ENCODE peak calls at places on chromosomes 16 and 17, in four cellular contexts. One of them, this sample, is unnamed.

GRCh38 chr17:3641014-3641413 is 4.5 kb downstream of the CTNS start:
- DNase-seq in transverse colon: no peak
- DNase-seq in H1: no peak
- DNase-seq in prostate gland: no peak
- DNase-seq in this sample: no peak

GRCh38 chr17:78411241-78411855 is 32.9 kb downstream of the PGS1 start:
- DNase-seq in transverse colon: peak; percentile 70
- DNase-seq in H1: no peak
- DNase-seq in prostate gland: no peak
- DNase-seq in this sample: peak; percentile 48

GRCh38 chr16:11683140-11683539 is 14.9 kb downstream of the SNN start:
- DNase-seq in transverse colon: no peak
- DNase-seq in H1: no peak
- DNase-seq in prostate gland: no peak
- DNase-seq in this sample: no peak

GRCh38 chr17:17225901-17226300 is 11.1 kb downstream of the FLCN start:
- DNase-seq in transverse colon: no peak
- DNase-seq in H1: no peak
- DNase-seq in prostate gland: no peak
- DNase-seq in this sample: no peak

GRCh38 chr17:73591278-73592078 is 52.8 kb downstream of the SDK2 start:
- DNase-seq in transverse colon: peak; percentile 21
- DNase-seq in H1: no peak
- DNase-seq in prostate gland: no peak
- DNase-seq in this sample: no peak

GRCh38 chr17:32143525-32143865 is 1.2 kb downstream of the RHOT1 start:
- DNase-seq in transverse colon: no peak
- DNase-seq in H1: no peak
- DNase-seq in prostate gland: no peak
- DNase-seq in this sample: no peak

GRCh38 chr16:12060751-12061150 is 84.2 kb downstream of the SNX29 start:
- DNase-seq in transverse colon: no peak
- DNase-seq in H1: no peak
- DNase-seq in prostate gland: no peak
- DNase-seq in this sample: no peak

GRCh38 chr16:47971225-47971624 is 184.6 kb downstream of the ABCC12 start:
- DNase-seq in transverse colon: no peak
- DNase-seq in H1: no peak
- DNase-seq in prostate gland: no peak
- DNase-seq in this sample: no peak

GRCh38 chr17:22692066-22692800 is 999.9 kb downstream of the KCNJ18 start:
- DNase-seq in transverse colon: no peak
- DNase-seq in H1: no peak
- DNase-seq in prostate gland: no peak
- DNase-seq in this sample: no peak

GRCh38 chr17:48671697-48672171 is 45.6 kb upstream of the HOXB9 start:
- DNase-seq in transverse colon: peak; percentile 87
- DNase-seq in H1: peak; percentile 13
- DNase-seq in prostate gland: peak; percentile 81
- DNase-seq in this sample: peak; percentile 88

GRCh38 chr16:1906052-1906845 is 12.0 kb downstream of the HS3ST6 start:
- DNase-seq in transverse colon: no peak
- DNase-seq in H1: no peak
- DNase-seq in prostate gland: no peak
- DNase-seq in this sample: no peak

GRCh38 chr17:67435122-67435521 is 58.0 kb downstream of the PITPNC1 start:
- DNase-seq in transverse colon: peak; percentile 40
- DNase-seq in H1: no peak
- DNase-seq in prostate gland: no peak
- DNase-seq in this sample: no peak

GRCh38 chr17:74528491-74529199 is 2.6 kb downstream of the CD300LB start:
- DNase-seq in transverse colon: no peak
- DNase-seq in H1: no peak
- DNase-seq in prostate gland: no peak
- DNase-seq in this sample: peak; percentile 73

GRCh38 chr17:76405607-76405966 is 21.2 kb downstream of the SPHK1 start:
- DNase-seq in transverse colon: no peak
- DNase-seq in H1: no peak
- DNase-seq in prostate gland: no peak
- DNase-seq in this sample: no peak

GRCh38 chr17:44655983-44656700 is at the start of gene MEIOC:
- DNase-seq in transverse colon: no peak
- DNase-seq in H1: peak; percentile 61
- DNase-seq in prostate gland: no peak
- DNase-seq in this sample: no peak

GRCh38 chr17:6786618-6787017 is 10.6 kb downstream of the FBXO39 start:
- DNase-seq in transverse colon: no peak
- DNase-seq in H1: no peak
- DNase-seq in prostate gland: no peak
- DNase-seq in this sample: no peak

GRCh38 chr16:79509221-79509631 is 91.3 kb downstream of the MAF start:
- DNase-seq in transverse colon: peak; percentile 25
- DNase-seq in H1: no peak
- DNase-seq in prostate gland: peak; percentile 87
- DNase-seq in this sample: peak; percentile 17

GRCh38 chr17:72927760-72928159 is 164.7 kb downstream of the SLC39A11 start:
- DNase-seq in transverse colon: no peak
- DNase-seq in H1: no peak
- DNase-seq in prostate gland: no peak
- DNase-seq in this sample: no peak

GRCh38 chr16:9647981-9648701 is 534.1 kb downstream of the GRIN2A start:
- DNase-seq in transverse colon: no peak
- DNase-seq in H1: no peak
- DNase-seq in prostate gland: peak; percentile 10
- DNase-seq in this sample: peak; percentile 16

GRCh38 chr16:24116989-24117388 is 139.1 kb upstream of the CACNG3 start:
- DNase-seq in transverse colon: no peak
- DNase-seq in H1: no peak
- DNase-seq in prostate gland: no peak
- DNase-seq in this sample: no peak

GRCh38 chr17:50844117-50844700 is 8.8 kb downstream of the WFIKKN2 start:
- DNase-seq in transverse colon: no peak
- DNase-seq in H1: no peak
- DNase-seq in prostate gland: no peak
- DNase-seq in this sample: no peak

GRCh38 chr16:84617631-84618427 is at the start of gene COTL1:
- DNase-seq in transverse colon: peak; percentile 97
- DNase-seq in H1: peak; percentile 79
- DNase-seq in prostate gland: peak; percentile 95
- DNase-seq in this sample: peak; percentile 98
- TF ChIP-seq POLR2A in transverse colon: no peak
- TF ChIP-seq POLR2A in H1: no peak
- TF ChIP-seq POLR2A in prostate gland: peak; percentile 61
- TF ChIP-seq POLR2A in this sample: peak; percentile 74

DNA sequence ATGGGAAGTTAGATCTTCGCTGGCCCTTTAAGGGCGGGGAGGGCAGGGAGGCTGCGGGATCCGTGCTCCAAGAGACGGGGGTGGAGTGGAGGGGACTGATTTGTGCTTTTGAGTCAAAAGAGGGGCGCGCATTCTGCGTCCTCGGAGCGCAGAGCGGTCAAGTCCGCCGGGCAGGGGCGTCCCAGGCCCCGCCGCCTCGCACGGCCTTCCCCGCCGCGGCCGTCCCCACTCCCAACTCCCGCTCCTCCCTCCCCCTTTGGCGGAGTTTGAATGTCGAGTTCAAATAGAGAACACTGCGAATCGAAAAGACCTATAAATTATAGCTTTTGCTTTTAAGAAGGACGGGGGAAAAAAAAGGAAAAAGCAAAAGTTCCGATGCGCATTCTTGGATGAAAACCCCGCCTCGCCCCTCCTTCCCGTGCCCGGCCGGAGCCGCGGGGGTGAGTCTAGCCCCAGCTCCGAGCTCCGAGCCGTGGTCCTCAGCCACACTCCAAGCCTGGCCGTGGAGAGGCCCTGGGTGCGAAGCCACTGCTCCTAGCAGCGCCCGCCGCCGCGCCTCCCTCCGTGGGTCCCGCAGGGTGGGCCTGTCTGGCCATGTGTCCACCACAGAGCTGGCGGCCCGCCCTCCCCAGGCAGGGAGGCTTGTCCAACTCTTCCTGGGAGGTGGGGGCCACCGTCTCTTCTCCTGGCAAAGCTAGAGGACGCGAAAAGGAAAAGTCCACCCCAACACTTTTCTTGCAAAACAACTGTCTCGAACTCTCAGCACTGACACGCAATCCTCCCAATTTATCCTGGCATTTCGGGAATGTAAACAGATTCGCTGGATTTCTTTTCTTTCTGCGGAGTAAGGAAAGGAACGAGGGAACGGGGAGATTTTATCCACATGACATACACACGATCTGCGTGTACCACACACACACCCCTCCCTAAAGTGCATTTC is 3.6 kb downstream of the CBX8 start:
- DNase-seq in transverse colon: no peak
- DNase-seq in H1: no peak
- DNase-seq in prostate gland: no peak
- DNase-seq in this sample: no peak
- TF ChIP-seq POLR2A in transverse colon: no peak
- TF ChIP-seq POLR2A in H1: no peak
- TF ChIP-seq POLR2A in prostate gland: no peak
- TF ChIP-seq POLR2A in this sample: no peak

DNA sequence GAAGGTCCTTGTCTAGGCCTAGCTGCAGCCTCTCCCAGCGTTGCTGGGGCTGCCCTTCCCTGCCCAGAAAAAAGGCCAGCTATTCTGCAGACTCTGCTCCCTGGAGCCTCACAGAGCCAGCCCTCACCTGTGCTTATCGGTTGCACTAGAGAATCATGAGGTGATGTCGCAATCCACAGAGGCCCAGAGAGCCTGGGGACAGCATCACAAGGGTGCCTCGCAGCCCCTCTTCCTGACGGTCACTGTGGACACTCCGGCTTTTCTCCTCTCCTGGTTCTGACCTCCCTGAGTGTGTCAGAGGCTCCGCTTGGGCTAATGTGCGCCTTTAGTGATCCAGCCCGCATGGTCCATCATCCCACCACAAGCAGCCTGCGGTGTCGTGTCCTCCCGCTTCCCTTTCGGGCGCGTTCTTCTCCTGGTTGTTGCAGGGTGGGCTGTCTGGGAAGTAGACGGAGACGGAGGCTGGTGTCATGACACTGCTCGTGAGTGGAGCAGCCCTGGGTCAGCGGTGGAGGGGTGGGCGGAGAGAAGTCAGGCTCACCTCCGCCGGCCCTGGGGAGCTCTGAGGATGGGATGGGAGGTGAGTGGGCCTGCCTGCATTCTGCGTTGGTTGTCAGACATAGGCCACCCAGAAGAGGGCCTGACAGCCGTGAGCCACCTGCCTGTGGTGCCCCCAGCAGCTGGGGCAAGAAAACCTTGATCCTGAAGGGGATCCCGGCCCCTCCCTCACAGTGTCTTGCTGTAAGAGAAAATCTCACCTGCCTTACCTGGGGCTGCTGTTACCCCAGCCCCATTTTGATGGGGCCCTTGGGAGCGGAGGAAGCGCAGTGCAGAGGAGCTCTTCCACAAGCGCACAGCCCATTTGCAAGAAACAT is 165.9 kb upstream of the CHMP6 start:
- DNase-seq in transverse colon: no peak
- DNase-seq in H1: no peak
- DNase-seq in prostate gland: no peak
- DNase-seq in this sample: no peak
- TF ChIP-seq POLR2A in transverse colon: no peak
- TF ChIP-seq POLR2A in H1: no peak
- TF ChIP-seq POLR2A in prostate gland: no peak
- TF ChIP-seq POLR2A in this sample: no peak

DNA sequence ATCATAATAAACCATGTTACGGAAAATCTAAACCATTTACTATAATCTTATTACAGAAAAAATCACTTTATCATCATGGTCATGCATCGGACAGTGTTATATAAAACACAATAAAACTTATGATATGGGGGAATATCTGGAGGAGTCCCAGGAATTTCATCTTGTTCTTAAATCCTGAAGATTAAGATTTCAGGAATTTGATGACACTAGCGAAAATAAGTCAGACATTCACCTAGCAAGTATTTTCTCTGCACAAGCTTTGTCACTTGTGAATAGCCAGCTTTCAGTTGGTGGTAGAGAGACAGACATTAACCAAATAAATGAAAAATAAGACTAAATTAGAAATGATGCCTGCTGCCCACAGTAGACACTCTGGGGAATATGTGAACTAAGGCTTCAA is 410.0 kb downstream of the RBFOX1 start:
- DNase-seq in transverse colon: no peak
- DNase-seq in H1: no peak
- DNase-seq in prostate gland: no peak
- DNase-seq in this sample: no peak
- TF ChIP-seq POLR2A in transverse colon: no peak
- TF ChIP-seq POLR2A in H1: no peak
- TF ChIP-seq POLR2A in prostate gland: no peak
- TF ChIP-seq POLR2A in this sample: no peak

This sample was measured in adrenal gland.